ENCODE peak calls at places on chromosomes 5 and 9, in ten cellular contexts. X is NCI-H524, R is MM.1S, Q is nucleus accumbens, W is C1 segment of cervical spinal cord, Y is NCI-H1092 treated with DMSO at 0.1 percent for 48 hours, G is left lobe of liver, K is upper lobe of right lung, A is NCI-H526, E is stomach. P is an unnamed sample.

GRCh38 chr5:141672856-141673813 is 8.9 kb downstream of the ARAP3 start:
- DNase-seq in X (no peak), R (no peak), Q (no peak), W (no peak), Y (peak), G (no peak), K (no peak), A (no peak), E (no peak), P (no peak)

GRCh38 chr5:93267736-93268135 is 313.3 kb downstream of the NR2F1-AS1 start:
- DNase-seq in X (no peak), R (no peak), Q (no peak), W (no peak), Y (no peak), G (no peak), K (no peak), A (no peak), E (no peak), P (no peak)

GRCh38 chr5:149581931-149582768 is 852 bp downstream of the ARHGEF37 start:
- DNase-seq in X (peak), R (no peak), Q (no peak), W (no peak), Y (peak), G (peak), K (no peak), A (peak), E (peak), P (no peak)

GRCh38 chr9:123316053-123316718 is 39.8 kb upstream of the CRB2 start:
- DNase-seq in X (no peak), R (no peak), Q (no peak), W (no peak), Y (no peak), G (no peak), K (peak), A (no peak), E (no peak), P (no peak)

GRCh38 chr5:91266184-91266705 is 116.9 kb downstream of the ARRDC3 start:
- DNase-seq in X (no peak), R (peak), Q (no peak), W (no peak), Y (no peak), G (no peak), K (no peak), A (no peak), E (no peak), P (no peak)

GRCh38 chr5:59367791-59368394 is 525.6 kb downstream of the PDE4D start:
- DNase-seq in X (peak), R (peak), Q (peak), W (no peak), Y (peak), G (peak), K (no peak), A (peak), E (peak), P (peak)

GRCh38 chr5:132947661-132948060 is 15.8 kb downstream of the AFF4 start:
- DNase-seq in X (no peak), R (no peak), Q (no peak), W (no peak), Y (no peak), G (no peak), K (no peak), A (no peak), E (no peak), P (no peak)

GRCh38 chr9:127505396-127506116 is 54.2 kb downstream of the LRSAM1 start:
- DNase-seq in X (peak), R (peak), Q (no peak), W (no peak), Y (no peak), G (no peak), K (peak), A (peak), E (no peak), P (no peak)

GRCh38 chr5:170612256-170612656 is 108.4 kb downstream of the KCNIP1 start:
- DNase-seq in X (peak), R (no peak), Q (no peak), W (no peak), Y (peak), G (no peak), K (no peak), A (no peak), E (no peak), P (no peak)

GRCh38 chr5:111347021-111347420 is 122.8 kb downstream of the CAMK4 start:
- DNase-seq in X (no peak), R (no peak), Q (no peak), W (no peak), Y (no peak), G (no peak), K (no peak), A (no peak), E (no peak), P (no peak)

GRCh38 chr9:122498883-122499288 is 11.7 kb upstream of the OR1J2 start:
- DNase-seq in X (peak), R (peak), Q (no peak), W (no peak), Y (peak), G (no peak), K (no peak), A (peak), E (no peak), P (peak)

GRCh38 chr5:16550316-16550952 is 66.4 kb downstream of the RETREG1 start:
- DNase-seq in X (peak), R (peak), Q (no peak), W (no peak), Y (no peak), G (peak), K (no peak), A (peak), E (no peak), P (no peak)

GRCh38 chr9:4490705-4491620 is 695 bp downstream of the SLC1A1 start:
- DNase-seq in X (peak), R (no peak), Q (no peak), W (no peak), Y (peak), G (peak), K (peak), A (peak), E (no peak), P (no peak)

GRCh38 chr9:137919649-137920101 is 42.1 kb downstream of the CACNA1B start:
- DNase-seq in X (no peak), R (no peak), Q (no peak), W (no peak), Y (no peak), G (no peak), K (no peak), A (no peak), E (no peak), P (no peak)

GRCh38 chr5:172623313-172623980 is 17.6 kb upstream of the NEURL1B start:
- DNase-seq in X (no peak), R (no peak), Q (no peak), W (no peak), Y (no peak), G (no peak), K (no peak), A (no peak), E (no peak), P (no peak)

GRCh38 chr5:11719888-11720481 is 184.3 kb downstream of the CTNND2 start:
- DNase-seq in X (peak), R (peak), Q (peak), W (peak), Y (no peak), G (peak), K (no peak), A (peak), E (peak), P (peak)

GRCh38 chr5:140143521-140144258 is 18.0 kb downstream of the IGIP start:
- DNase-seq in X (no peak), R (no peak), Q (no peak), W (no peak), Y (no peak), G (peak), K (no peak), A (no peak), E (no peak), P (no peak)

GRCh38 chr5:51678335-51678734 is 295.1 kb downstream of the ISL1 start:
- DNase-seq in X (no peak), R (no peak), Q (no peak), W (no peak), Y (no peak), G (no peak), K (no peak), A (no peak), E (no peak), P (no peak)